ENCODE peak calls at places on chromosomes 3 and 15, in nine cellular contexts. F, B, U, O, N, L, C, K and D are unnamed samples.

GRCh38 chr3:58111513-58112184 is 99.1 kb downstream of the DNASE1L3 start:
- DNase-seq in U (no peak), F (peak), N (no peak), K (peak), B (peak), C (peak), L (no peak), O (no peak), D (no peak)

GRCh38 chr15:63466378-63467192 is 37.8 kb upstream of the USP3 start:
- DNase-seq in F (peak), C (peak), B (no peak), N (peak), L (no peak), K (no peak), U (peak), O (no peak), D (peak)

GRCh38 chr3:188319569-188319968 is 165.6 kb downstream of the LPP start:
- DNase-seq in K (no peak), U (no peak), F (no peak), N (peak), C (no peak), L (no peak), B (no peak), O (no peak), D (no peak)

GRCh38 chr3:99878005-99878404 is 60.3 kb downstream of the CMSS1 start:
- DNase-seq in L (no peak), O (no peak), F (no peak), B (no peak), N (no peak), C (no peak), U (no peak), K (no peak), D (no peak)

GRCh38 chr15:42366151-42366550 is 6.8 kb downstream of the CAPN3 start:
- DNase-seq in C (no peak), L (no peak), B (no peak), U (no peak), O (no peak), N (no peak), K (no peak), F (no peak), D (no peak)

GRCh38 chr3:177181418-177181817 is 15.9 kb downstream of the TBL1XR1 start:
- DNase-seq in O (no peak), F (no peak), L (no peak), C (no peak), U (no peak), K (no peak), B (no peak), N (no peak), D (no peak)

GRCh38 chr15:74269362-74270035 is 33.4 kb downstream of the CCDC33 start:
- DNase-seq in C (no peak), B (no peak), U (no peak), N (no peak), K (peak), O (no peak), L (no peak), F (no peak), D (no peak)

GRCh38 chr15:68341851-68342336 is 64.3 kb downstream of the FEM1B start:
- DNase-seq in B (no peak), C (no peak), N (no peak), K (no peak), F (no peak), L (no peak), O (no peak), U (no peak), D (no peak)

GRCh38 chr15:92690370-92690769 is 34.8 kb upstream of the FAM174B start:
- DNase-seq in C (no peak), U (no peak), B (no peak), O (no peak), K (no peak), N (no peak), F (no peak), L (no peak), D (no peak)

GRCh38 chr3:36309092-36309491 is 71.2 kb upstream of the STAC start:
- DNase-seq in N (no peak), L (no peak), C (no peak), U (no peak), B (no peak), F (no peak), K (no peak), O (no peak), D (no peak)

GRCh38 chr15:48682949-48683651 is 37.6 kb upstream of the FBN1 start:
- DNase-seq in C (no peak), O (peak), F (peak), N (no peak), K (peak), L (peak), U (no peak), B (peak), D (no peak)

GRCh38 chr15:34055868-34056595 is 17.0 kb upstream of the AVEN start:
- DNase-seq in N (no peak), K (no peak), C (no peak), F (no peak), B (no peak), L (no peak), U (no peak), O (no peak), D (no peak)

GRCh38 chr3:194879126-194879887 is 193.6 kb downstream of the FAM43A start:
- DNase-seq in B (no peak), K (peak), L (no peak), N (no peak), U (no peak), C (peak), O (no peak), F (no peak), D (no peak)

GRCh38 chr3:72008226-72008996 is 223.5 kb upstream of the PROK2 start:
- DNase-seq in N (no peak), F (no peak), B (no peak), O (no peak), K (no peak), U (no peak), C (no peak), L (no peak), D (no peak)

GRCh38 chr15:68580883-68581155 is 2.0 kb downstream of the CORO2B start:
- DNase-seq in F (no peak), U (no peak), B (no peak), C (no peak), K (no peak), O (no peak), N (no peak), L (no peak), D (no peak)

GRCh38 chr15:50227076-50227475 is 38.5 kb downstream of the HDC start:
- DNase-seq in N (peak), L (no peak), U (no peak), B (no peak), F (no peak), C (no peak), O (no peak), K (no peak), D (no peak)

GRCh38 chr3:52503788-52504424 is 8.8 kb downstream of the STAB1 start:
- DNase-seq in K (no peak), L (no peak), B (no peak), F (no peak), C (no peak), O (no peak), U (no peak), N (no peak), D (no peak)

GRCh38 chr15:67359431-67360082 is 105.0 kb downstream of the IQCH start:
- DNase-seq in O (no peak), K (no peak), L (no peak), U (no peak), B (no peak), C (no peak), N (no peak), F (no peak), D (no peak)

GRCh38 chr3:122415104-122415744 is 638 bp downstream of the WDR5B start:
- DNase-seq in U (no peak), C (peak), B (no peak), K (peak), F (peak), O (no peak), L (peak), N (no peak), D (peak)

GRCh38 chr3:48927928-48928327 is 9.3 kb downstream of the ARIH2 start:
- DNase-seq in K (no peak), O (no peak), F (no peak), B (no peak), U (no peak), N (no peak), C (no peak), L (no peak), D (no peak)

GRCh38 chr3:20060924-20061323 is 20.7 kb downstream of the KAT2B start:
- DNase-seq in O (no peak), K (no peak), L (no peak), F (no peak), B (no peak), N (no peak), U (no peak), C (no peak), D (peak)

GRCh38 chr3:53531749-53532148 is 37.3 kb downstream of the CACNA1D start:
- DNase-seq in F (no peak), U (no peak), L (no peak), B (no peak), O (no peak), N (no peak), C (no peak), K (no peak), D (no peak)

GRCh38 chr3:119469378-119470189 is 821 bp downstream of the POGLUT1 start:
- DNase-seq in O (no peak), U (no peak), B (no peak), K (no peak), L (no peak), N (no peak), C (no peak), F (no peak), D (no peak)

GRCh38 chr3:37574177-37574958 is 287.3 kb upstream of the CTDSPL start:
- DNase-seq in B (no peak), L (no peak), U (no peak), N (no peak), F (no peak), C (no peak), K (no peak), O (no peak), D (no peak)

GRCh38 chr3:159779883-159780282 is 208.8 kb upstream of the IL12A start:
- DNase-seq in L (no peak), O (no peak), B (no peak), N (no peak), C (no peak), U (no peak), F (no peak), K (no peak), D (no peak)

GRCh38 chr15:66067687-66068086 is 185.9 kb downstream of the MEGF11 start:
- DNase-seq in O (no peak), K (no peak), C (no peak), L (peak), B (no peak), N (no peak), U (no peak), F (no peak), D (no peak)